ENCODE peak calls at places on chromosomes 16 and 17, in six cellular contexts. N is endothelial cell of umbilical vein, B is K562, R is A549, C is GM12878, P is HepG2. L is an unnamed sample.

GRCh38 chr17:12927001-12927400 is 90.8 kb downstream of the ELAC2 start:
- DNase-seq in N (no peak), B (no peak), R (no peak), C (no peak), P (no peak), L (no peak)

GRCh38 chr16:10576390-10577304 is 3.8 kb downstream of the EMP2 start:
- DNase-seq in N (no peak), B (no peak), R (no peak), C (no peak), P (no peak), L (no peak)

GRCh38 chr16:24685539-24686432 is 43.7 kb upstream of the TNRC6A start:
- DNase-seq in N (peak), B (peak), R (peak), C (no peak), P (peak), L (no peak)

GRCh38 chr17:72945468-72945867 is 147.0 kb downstream of the SLC39A11 start:
- DNase-seq in N (no peak), B (no peak), R (no peak), C (no peak), P (no peak), L (no peak)

GRCh38 chr17:51435641-51436091 is 175.3 kb downstream of the UTP18 start:
- DNase-seq in N (peak), B (peak), R (peak), C (no peak), P (peak), L (peak)

GRCh38 chr17:73493212-73493814 is 150.9 kb downstream of the SDK2 start:
- DNase-seq in N (no peak), B (no peak), R (no peak), C (no peak), P (no peak), L (no peak)

GRCh38 chr17:15301845-15302244 is 36.7 kb upstream of the PMP22 start:
- DNase-seq in N (no peak), B (no peak), R (no peak), C (no peak), P (no peak), L (no peak)

GRCh38 chr17:28940675-28941074 is 10.6 kb downstream of the PHF12 start:
- DNase-seq in N (no peak), B (no peak), R (no peak), C (no peak), P (no peak), L (peak)

GRCh38 chr16:17367034-17367433 is 103.7 kb downstream of the XYLT1 start:
- DNase-seq in N (no peak), B (no peak), R (no peak), C (no peak), P (no peak), L (no peak)

GRCh38 chr16:78931267-78932060 is 669.1 kb downstream of the MAF start:
- DNase-seq in N (no peak), B (no peak), R (no peak), C (no peak), P (no peak), L (no peak)

GRCh38 chr17:56543280-56543679 is 50.2 kb upstream of the NOG start:
- DNase-seq in N (no peak), B (no peak), R (no peak), C (no peak), P (no peak), L (no peak)

GRCh38 chr17:75734674-75735294 is 13.5 kb downstream of the ITGB4 start:
- DNase-seq in N (no peak), B (no peak), R (no peak), C (no peak), P (peak), L (no peak)

GRCh38 chr16:84851192-84852127 is 31.7 kb downstream of the CRISPLD2 start:
- DNase-seq in N (no peak), B (no peak), R (peak), C (no peak), P (peak), L (no peak)

GRCh38 chr16:84874004-84874435 is 54.2 kb downstream of the CRISPLD2 start:
- DNase-seq in N (no peak), B (no peak), R (no peak), C (no peak), P (no peak), L (no peak)

GRCh38 chr16:48535831-48536599 is 74.0 kb downstream of the N4BP1 start:
- DNase-seq in N (no peak), B (no peak), R (no peak), C (peak), P (peak), L (peak)

GRCh38 chr17:59565171-59565958 is at the start of gene DHX40:
- DNase-seq in N (peak), B (peak), R (peak), C (peak), P (peak), L (peak)

GRCh38 chr17:80586464-80587228 is 42.0 kb downstream of the RPTOR start:
- DNase-seq in N (no peak), B (no peak), R (no peak), C (no peak), P (no peak), L (peak)

GRCh38 chr17:80588687-80589086 is 44.0 kb downstream of the RPTOR start:
- DNase-seq in N (no peak), B (no peak), R (no peak), C (no peak), P (no peak), L (no peak)

GRCh38 chr17:80591788-80592187 is 47.1 kb downstream of the RPTOR start:
- DNase-seq in N (no peak), B (no peak), R (no peak), C (no peak), P (no peak), L (no peak)

GRCh38 chr17:80584171-80584905 is 39.7 kb downstream of the RPTOR start:
- DNase-seq in N (no peak), B (no peak), R (no peak), C (no peak), P (no peak), L (no peak)

DNA sequence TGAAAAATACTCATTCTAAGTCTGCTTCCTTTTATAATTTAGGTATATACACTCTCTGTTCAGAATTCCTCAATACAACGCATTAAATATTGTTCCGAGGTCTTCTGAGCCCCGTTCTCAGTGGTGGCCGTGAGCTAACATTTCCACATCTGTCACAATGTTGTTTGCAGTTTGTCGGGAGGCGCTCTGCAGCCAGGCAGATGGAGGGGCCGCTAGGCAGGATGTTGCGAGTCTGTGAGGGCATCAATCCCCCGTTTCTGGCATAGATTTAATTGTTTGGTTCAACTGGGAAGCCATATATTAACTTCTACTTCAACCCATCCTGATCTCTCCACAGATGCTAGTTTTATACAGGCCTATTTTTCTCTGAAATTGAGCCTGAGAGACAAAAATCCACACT is 41.2 kb downstream of the RPTOR start:
- DNase-seq in N (no peak), B (no peak), R (no peak), C (no peak), P (no peak), L (peak)
- TF ChIP-seq MYC in N (no peak), B (no peak), R (no peak), C (no peak), P (no peak), L (no peak)

GRCh38 chr17:17541640-17542001 is 45.4 kb upstream of the RASD1 start:
- DNase-seq in N (no peak), B (no peak), R (no peak), C (no peak), P (no peak), L (no peak)
- TF ChIP-seq POLR2A in N (no peak), B (no peak), R (no peak), C (no peak), P (no peak), L (no peak)

GRCh38 chr17:2336215-2337151 is at the start of gene TSR1:
- DNase-seq in N (peak), B (peak), R (peak), C (peak), P (peak), L (peak)
- TF ChIP-seq CTCF in N (peak), B (peak), R (peak), C (no peak), P (peak), L (no peak)

DNA sequence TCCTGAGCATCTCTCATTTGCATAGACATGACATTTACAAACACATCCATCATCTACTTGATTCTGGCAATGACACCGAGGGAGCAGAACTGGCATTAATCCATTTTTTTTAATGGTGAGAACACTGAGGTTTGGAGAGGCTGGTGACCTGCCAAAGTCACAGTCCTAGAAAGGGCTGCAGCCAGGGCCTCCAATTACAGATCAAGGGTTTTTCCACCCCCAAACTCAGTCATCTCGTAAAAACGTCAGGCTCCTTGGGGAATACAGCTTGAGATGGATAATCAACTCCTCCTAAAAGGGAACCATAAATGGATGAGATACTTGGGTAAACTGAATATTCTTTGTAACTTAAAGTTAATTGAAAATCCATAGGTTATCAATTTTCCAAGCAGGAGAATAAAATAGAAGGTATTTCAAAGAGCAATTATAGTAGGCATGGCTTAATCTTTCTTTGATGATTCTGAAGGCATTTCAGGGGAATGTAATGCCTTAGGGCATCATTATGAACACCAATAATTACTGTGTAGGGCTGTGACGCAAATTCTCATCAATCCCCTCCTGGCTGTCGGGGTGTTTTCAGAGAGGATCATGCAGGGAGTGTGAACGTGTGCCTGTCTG is 9.5 kb upstream of the MEOX1 start:
- DNase-seq in N (no peak), B (no peak), R (no peak), C (peak), P (no peak), L (peak)
- TF ChIP-seq MYC in N (no peak), B (no peak), R (no peak), C (no peak), P (no peak), L (no peak)

DNA sequence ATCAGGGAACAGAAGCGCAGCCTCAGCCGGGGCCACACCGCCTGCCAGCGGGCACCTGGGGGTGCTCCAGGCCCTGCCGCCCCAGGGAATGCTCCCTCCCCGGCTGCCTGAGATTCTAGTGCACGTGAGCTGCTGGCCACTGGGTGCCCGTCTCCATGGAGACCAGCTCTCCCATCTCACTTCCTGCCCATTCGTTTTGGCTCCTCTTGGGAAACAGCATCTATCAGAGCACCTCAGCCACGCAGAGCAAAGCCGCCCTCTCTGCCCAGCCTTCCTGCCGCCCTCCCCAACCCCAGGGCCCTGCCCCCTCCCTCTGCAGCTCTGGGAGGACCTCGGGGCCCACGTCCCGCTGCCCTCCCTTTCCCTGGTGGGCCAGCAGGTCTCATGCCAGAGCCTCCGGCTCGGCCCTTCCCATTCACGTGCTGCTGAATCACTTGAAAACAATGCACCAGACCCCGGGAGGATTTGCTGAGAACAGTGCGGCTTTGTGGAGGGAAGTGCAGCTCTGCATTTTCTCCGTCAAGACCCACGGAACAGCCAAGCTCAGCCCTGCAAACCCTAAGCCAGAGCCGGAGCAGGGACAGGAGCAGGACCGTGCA is 19.4 kb downstream of the CEP295NL start:
- DNase-seq in N (peak), B (no peak), R (peak), C (no peak), P (peak), L (peak)
- TF ChIP-seq POLR2A in N (no peak), B (no peak), R (no peak), C (no peak), P (no peak), L (no peak)

DNA sequence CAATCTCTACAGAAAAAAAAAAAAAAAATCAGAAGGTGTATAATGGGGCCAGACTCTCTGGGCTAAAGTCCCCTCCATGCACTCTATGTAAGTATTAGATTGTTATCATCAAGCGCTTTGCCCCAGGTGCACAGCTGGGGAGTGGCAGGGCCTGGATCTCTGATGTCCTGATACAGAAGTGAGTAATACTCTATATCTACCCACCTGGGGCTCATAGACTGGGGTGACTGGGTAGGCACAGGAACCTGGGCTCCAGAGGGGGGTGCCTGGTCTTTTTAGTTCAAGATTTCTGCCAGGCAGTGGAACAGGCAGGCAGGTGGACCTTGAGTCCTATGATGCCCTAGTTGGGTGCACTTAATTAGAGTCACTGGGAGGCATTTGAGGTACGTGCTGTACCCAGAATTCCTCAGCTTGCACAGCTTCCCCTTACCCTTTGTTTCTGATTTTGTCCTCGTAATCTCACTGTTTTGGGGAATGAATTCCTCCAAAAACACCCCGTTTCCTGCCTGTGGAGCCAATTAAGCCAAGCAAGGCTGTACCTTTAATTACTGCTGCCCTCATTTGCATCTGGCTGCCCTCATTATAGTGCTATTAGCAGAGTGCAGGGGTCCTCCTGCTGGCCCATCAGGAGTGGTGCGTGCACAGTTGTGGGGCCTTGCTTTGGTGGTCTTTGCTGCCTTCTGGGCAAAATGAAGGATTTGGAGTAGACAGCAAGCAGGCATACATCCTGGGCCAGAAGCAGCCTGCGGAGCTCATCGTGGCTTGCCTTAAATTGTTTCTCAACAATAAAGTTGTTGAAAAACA is 239.0 kb downstream of the SNX29 start:
- DNase-seq in N (no peak), B (no peak), R (no peak), C (no peak), P (peak), L (peak)
- TF ChIP-seq CTCF in N (peak), B (peak), R (no peak), C (peak), P (peak), L (peak)

DNA sequence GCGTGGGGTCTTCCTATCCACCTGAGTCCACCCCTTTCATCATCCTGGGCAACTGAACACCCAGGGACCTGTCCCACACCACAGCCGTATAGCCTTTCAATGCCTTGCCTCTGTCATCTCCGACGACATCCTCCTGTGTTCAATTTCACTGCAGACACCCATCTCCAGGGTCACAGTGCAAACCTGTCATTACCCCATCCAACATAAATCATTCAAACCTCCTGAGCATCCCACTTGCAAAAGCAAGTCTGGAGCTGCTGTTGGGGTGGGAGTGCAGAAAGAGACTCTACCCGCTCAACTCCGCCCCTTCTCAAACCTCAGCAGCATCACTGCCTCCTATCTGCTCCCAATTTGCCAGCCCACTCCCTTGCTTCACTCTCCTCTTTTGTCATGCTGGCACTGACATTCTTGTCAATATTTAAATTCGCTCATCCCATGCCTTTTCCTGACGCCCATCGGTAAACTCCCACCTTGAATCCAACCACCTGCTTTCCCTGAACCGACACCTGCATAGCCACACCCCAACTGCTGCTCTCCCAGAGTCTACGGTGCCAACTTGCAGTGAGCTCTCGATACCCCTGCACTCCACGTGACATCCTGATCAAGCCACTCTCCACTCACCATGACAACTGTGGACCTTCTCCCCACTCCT is 37.0 kb downstream of the MARF1 start:
- DNase-seq in N (no peak), B (no peak), R (no peak), C (no peak), P (no peak), L (no peak)
- TF ChIP-seq MYC in N (no peak), B (no peak), R (no peak), C (no peak), P (no peak), L (no peak)

DNA sequence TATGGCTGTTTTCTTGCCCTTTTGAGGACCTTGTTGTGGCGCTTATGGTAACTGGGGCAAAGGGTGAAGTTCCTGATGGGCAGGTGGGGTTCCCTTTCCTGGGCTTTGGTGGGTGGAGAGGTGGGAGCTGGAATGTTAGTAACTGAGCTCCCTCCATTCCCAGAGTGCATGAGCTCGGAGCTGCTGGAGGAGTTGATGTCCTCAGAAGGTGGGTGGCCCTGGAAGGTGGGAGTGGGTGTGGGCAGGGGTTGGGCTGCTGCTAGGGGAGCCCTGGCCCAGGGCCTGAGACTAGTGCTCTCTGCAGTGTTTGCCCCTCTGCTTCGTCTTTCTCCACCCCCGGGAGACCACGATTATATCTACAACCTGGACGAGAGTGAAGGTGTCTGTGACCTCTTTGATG is 1.2 kb upstream of the ELMO3 start:
- DNase-seq in N (no peak), B (no peak), R (no peak), C (no peak), P (no peak), L (no peak)
- TF ChIP-seq POLR2A in N (no peak), B (no peak), R (no peak), C (peak), P (no peak), L (no peak)

GRCh38 chr17:58520843-58521430 is 6.5 kb upstream of the MTMR4 start:
- DNase-seq in N (no peak), B (no peak), R (no peak), C (no peak), P (peak), L (peak)
- TF ChIP-seq CTCF in N (peak), B (peak), R (no peak), C (peak), P (peak), L (peak)

DNA sequence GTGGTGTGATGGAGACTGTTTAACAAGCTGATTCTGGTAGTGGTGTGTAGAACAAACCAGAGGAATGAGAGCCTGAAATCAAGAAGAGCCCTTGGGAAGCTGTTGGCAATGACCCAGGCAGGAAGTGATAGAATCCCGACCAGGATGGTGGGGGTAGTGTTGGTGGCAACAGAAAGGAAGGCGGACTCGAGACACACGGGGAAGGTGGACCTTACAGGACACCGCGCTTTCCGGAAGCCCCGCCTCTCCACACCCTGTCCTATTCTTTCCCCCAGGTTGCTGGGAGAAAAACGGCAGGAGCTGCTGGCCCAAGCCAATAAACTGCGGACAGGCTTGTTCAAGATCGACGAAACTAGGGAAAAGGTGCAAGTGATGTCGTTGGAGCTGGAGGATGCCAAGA is 30.0 kb upstream of the KDM6B start:
- DNase-seq in N (no peak), B (no peak), R (no peak), C (no peak), P (no peak), L (no peak)
- TF ChIP-seq MYC in N (no peak), B (no peak), R (no peak), C (no peak), P (no peak), L (no peak)